ENCODE peak calls at places on chromosome 16, in four cellular contexts. X, E, N and T are unnamed samples.

GRCh38 chr16:47732806-47733150 is 271.6 kb downstream of the PHKB start:
- DNase-seq in X (peak; percentile 98), E (peak; percentile 58), N (no peak), T (no peak)

GRCh38 chr16:81174644-81175324 is 63.7 kb upstream of the BCO1 start:
- DNase-seq in X (no peak), E (no peak), N (no peak), T (no peak)

GRCh38 chr16:1781758-1782407 is 488 bp downstream of the SPSB3 start:
- DNase-seq in X (no peak), E (no peak), N (no peak), T (no peak)

GRCh38 chr16:86240716-86241363 is 269.5 kb upstream of the FOXF1 start:
- DNase-seq in X (no peak), E (no peak), N (no peak), T (no peak)

GRCh38 chr16:50499254-50499653 is 48.9 kb upstream of the NKD1 start:
- DNase-seq in X (no peak), E (no peak), N (no peak), T (no peak)

GRCh38 chr16:26614102-26614864 is 452.4 kb upstream of the C16orf82 start:
- DNase-seq in X (no peak), E (no peak), N (no peak), T (peak; percentile 51)

GRCh38 chr16:2980227-2981176 is at the start of gene PKMYT1:
- DNase-seq in X (peak; percentile 77), E (peak; percentile 79), N (peak; percentile 99), T (peak; percentile 92)

GRCh38 chr16:50093607-50094570 is 28.1 kb downstream of the HEATR3 start:
- DNase-seq in X (peak; percentile 59), E (no peak), N (no peak), T (no peak)

GRCh38 chr16:729768-730665 is 3.1 kb downstream of the HAGHL start:
- DNase-seq in X (no peak), E (no peak), N (no peak), T (no peak)

GRCh38 chr16:24993722-24994686 is 21.2 kb downstream of the ARHGAP17 start:
- DNase-seq in X (peak; percentile 93), E (peak; percentile 87), N (no peak), T (no peak)

GRCh38 chr16:66271074-66272060 is 95.1 kb upstream of the CDH5 start:
- DNase-seq in X (no peak), E (no peak), N (no peak), T (no peak)

GRCh38 chr16:54526916-54527315 is 240.3 kb upstream of the IRX3 start:
- DNase-seq in X (no peak), E (no peak), N (no peak), T (no peak)

GRCh38 chr16:77722315-77723107 is at the start of gene NUDT7:
- DNase-seq in X (peak; percentile 98), E (peak; percentile 80), N (peak; percentile 99), T (peak; percentile 99)

GRCh38 chr16:54118846-54119245 is 167.7 kb downstream of the IRX3 start:
- DNase-seq in X (peak; percentile 8), E (no peak), N (no peak), T (no peak)

GRCh38 chr16:4081577-4082021 is 34.6 kb downstream of the ADCY9 start:
- DNase-seq in X (no peak), E (no peak), N (no peak), T (no peak)

GRCh38 chr16:79850348-79850747 is 249.8 kb upstream of the MAF start:
- DNase-seq in X (no peak), E (no peak), N (no peak), T (no peak)

GRCh38 chr16:67543036-67543435 is 14.4 kb downstream of the RIPOR1 start:
- DNase-seq in X (no peak), E (no peak), N (no peak), T (no peak)

GRCh38 chr16:76970087-76970744 is 220.8 kb upstream of the MON1B start:
- DNase-seq in X (peak; percentile 3), E (peak; percentile 56), N (no peak), T (no peak)

GRCh38 chr16:86307518-86307903 is 202.8 kb upstream of the FOXF1 start:
- DNase-seq in X (peak; percentile 24), E (no peak), N (no peak), T (no peak)

GRCh38 chr16:21162661-21163151 is 4.2 kb downstream of the LDAF1 start:
- DNase-seq in X (no peak), E (no peak), N (no peak), T (no peak)

GRCh38 chr16:477758-478157 is 49.8 kb upstream of the CAPN15 start:
- DNase-seq in X (peak; percentile 46), E (no peak), N (no peak), T (no peak)

GRCh38 chr16:23158114-23158513 is 8.9 kb upstream of the USP31 start:
- DNase-seq in X (no peak), E (no peak), N (no peak), T (no peak)

GRCh38 chr16:456891-457483 is 31.5 kb downstream of the RAB11FIP3 start:
- DNase-seq in X (peak; percentile 38), E (no peak), N (no peak), T (no peak)

GRCh38 chr16:72240949-72241348 is 69.0 kb upstream of the PMFBP1 start:
- DNase-seq in X (no peak), E (no peak), N (no peak), T (no peak)

GRCh38 chr16:3645504-3646347 is 8.8 kb upstream of the DNASE1 start:
- DNase-seq in X (peak; percentile 77), E (no peak), N (no peak), T (no peak)

GRCh38 chr16:67449739-67450138 is 18.8 kb downstream of the HSD11B2 start:
- DNase-seq in X (no peak), E (no peak), N (no peak), T (no peak)

GRCh38 chr16:85618509-85618908 is 5.4 kb downstream of the GSE1 start:
- DNase-seq in X (no peak), E (no peak), N (no peak), T (no peak)

GRCh38 chr16:10126686-10127085 is 55.5 kb downstream of the GRIN2A start:
- DNase-seq in X (peak; percentile 89), E (no peak), N (no peak), T (no peak)

GRCh38 chr16:47664653-47665325 is 203.7 kb downstream of the PHKB start:
- DNase-seq in X (peak; percentile 14), E (no peak), N (no peak), T (no peak)

GRCh38 chr16:48232459-48233040 is 11.6 kb upstream of the LONP2 start:
- DNase-seq in X (no peak), E (no peak), N (no peak), T (no peak)